ENCODE peak calls at places on chromosomes 3 and 15, in four cellular contexts. J is stomach, G is ovary, Q is endodermal cell. W is an unnamed sample. For H3K27me3 and H3K9me3, the result is how much of the 10 kb centered on the place peaks cover.

GRCh38 chr15:90075420-90076289 is 26.6 kb downstream of the IDH2 start:
- DNase-seq in J (peak), G (no peak), Q (peak), W (no peak)

GRCh38 chr3:24100694-24101402 is 155.8 kb downstream of the NR1D2 start:
- DNase-seq in J (no peak), G (no peak), Q (no peak), W (no peak)

GRCh38 chr3:79369306-79369705 is 398.5 kb downstream of the ROBO1 start:
- DNase-seq in J (no peak), G (no peak), Q (no peak), W (no peak)

GRCh38 chr15:90666135-90666909 is 50.8 kb upstream of the BLM start:
- DNase-seq in J (no peak), G (no peak), Q (no peak), W (no peak)

GRCh38 chr3:117011687-117012250 is 302.2 kb downstream of the TUSC7 start:
- DNase-seq in J (no peak), G (no peak), Q (no peak), W (no peak)

GRCh38 chr15:77901921-77902750 is 175.4 kb downstream of the TBC1D2B start:
- DNase-seq in J (no peak), G (no peak), Q (peak), W (peak)

GRCh38 chr3:55629432-55629831 is 142.3 kb upstream of the WNT5A start:
- DNase-seq in J (peak), G (peak), Q (no peak), W (no peak)

GRCh38 chr3:134373942-134374790 is at the start of gene AMOTL2:
- DNase-seq in J (peak), G (peak), Q (peak), W (peak)

GRCh38 chr3:34152641-34153040 is 354.2 kb downstream of the PDCD6IP start:
- DNase-seq in J (no peak), G (no peak), Q (no peak), W (peak)

GRCh38 chr3:33131328-33132018 is 17.7 kb downstream of the CRTAP start:
- DNase-seq in J (peak), G (no peak), Q (peak), W (no peak)

GRCh38 chr15:101255066-101255415 is 3.2 kb upstream of the CHSY1 start:
- DNase-seq in J (no peak), G (no peak), Q (peak), W (no peak)

GRCh38 chr15:78242128-78242527 is 7.8 kb upstream of the ACSBG1 start:
- DNase-seq in J (no peak), G (no peak), Q (peak), W (no peak)

GRCh38 chr15:89999676-90000174 is 1.4 kb upstream of the ZNF710 start:
- DNase-seq in J (no peak), G (peak), Q (peak), W (no peak)

GRCh38 chr3:128503164-128503651 is 10.2 kb upstream of the GATA2 start:
- DNase-seq in J (no peak), G (no peak), Q (peak), W (no peak)

GRCh38 chr3:66416556-66417304 is 84.1 kb downstream of the LRIG1 start:
- DNase-seq in J (no peak), G (no peak), Q (no peak), W (no peak)

GRCh38 chr3:62529230-62529629 is 155.9 kb upstream of the FEZF2 start:
- DNase-seq in J (peak), G (peak), Q (peak), W (peak)

GRCh38 chr3:125194061-125194848 is 18.3 kb downstream of the SLC12A8 start:
- DNase-seq in J (no peak), G (no peak), Q (no peak), W (no peak)

GRCh38 chr15:77025471-77025901 is 30.6 kb downstream of the PSTPIP1 start:
- DNase-seq in J (no peak), G (peak), Q (no peak), W (peak)

GRCh38 chr15:53830707-53831386 is 71.4 kb upstream of the WDR72 start:
- DNase-seq in J (peak), G (no peak), Q (peak), W (no peak)

GRCh38 chr3:141412936-141413354 is 44.6 kb downstream of the ZBTB38 start:
- DNase-seq in J (peak), G (peak), Q (no peak), W (peak)

GRCh38 chr3:187719628-187720336 is 17.4 kb upstream of the RTP2 start:
- DNase-seq in J (no peak), G (no peak), Q (no peak), W (no peak)

GRCh38 chr3:30356901-30357753 is 249.3 kb upstream of the TGFBR2 start:
- DNase-seq in J (no peak), G (no peak), Q (no peak), W (no peak)

GRCh38 chr15:63509933-63510547 is 5.6 kb downstream of the USP3 start:
- DNase-seq in J (no peak), G (no peak), Q (no peak), W (no peak)
- H3K27me3 ChIP-seq in J (under half), G (under half), Q (under half), W (under half)

GRCh38 chr15:85839637-85840036 is 44.9 kb upstream of the KLHL25 start:
- DNase-seq in J (no peak), G (no peak), Q (peak), W (no peak)

GRCh38 chr15:85837881-85838280 is 43.2 kb upstream of the KLHL25 start:
- DNase-seq in J (peak), G (no peak), Q (peak), W (no peak)

GRCh38 chr15:85840079-85840801 is 45.5 kb upstream of the KLHL25 start:
- DNase-seq in J (peak), G (peak), Q (peak), W (peak)

GRCh38 chr15:85837011-85837433 is 42.3 kb upstream of the KLHL25 start:
- DNase-seq in J (peak), G (no peak), Q (peak), W (no peak)

DNA sequence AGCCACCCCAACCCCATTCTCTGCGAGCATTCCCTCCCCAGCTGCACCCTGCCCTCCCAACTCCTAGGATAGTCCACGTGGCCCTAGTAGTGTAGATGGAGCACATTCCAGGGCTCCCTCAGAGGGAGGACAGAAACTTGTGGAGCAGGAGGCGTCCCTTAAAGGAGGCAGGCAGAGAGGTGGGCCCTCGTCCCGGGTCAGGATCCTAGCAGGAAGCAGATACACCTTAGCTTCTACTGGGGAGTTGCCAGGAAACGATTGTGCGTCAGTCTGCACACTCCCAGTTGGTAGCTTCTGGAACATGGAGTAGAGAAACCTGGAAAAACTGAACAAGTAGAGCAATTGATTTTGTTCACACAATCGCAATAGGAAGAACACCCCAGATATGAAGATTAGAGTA is 43.9 kb upstream of the KLHL25 start:
- DNase-seq in J (peak), G (no peak), Q (no peak), W (no peak)
- H3K27ac ChIP-seq in J (peak), G (no peak), Q (no peak), W (no peak)

GRCh38 chr3:123854905-123855304 is 29.2 kb downstream of the MYLK start:
- DNase-seq in J (no peak), G (no peak), Q (no peak), W (no peak)
- H3K9me3 ChIP-seq in J (under half), G (under half), Q (under half), W (under half)

GRCh38 chr3:131530843-131531242 is 28.1 kb upstream of the MRPL3 start:
- DNase-seq in J (no peak), G (no peak), Q (no peak), W (no peak)
- H3K27me3 ChIP-seq in J (under half), G (under half), Q (under half), W (under half)

DNA sequence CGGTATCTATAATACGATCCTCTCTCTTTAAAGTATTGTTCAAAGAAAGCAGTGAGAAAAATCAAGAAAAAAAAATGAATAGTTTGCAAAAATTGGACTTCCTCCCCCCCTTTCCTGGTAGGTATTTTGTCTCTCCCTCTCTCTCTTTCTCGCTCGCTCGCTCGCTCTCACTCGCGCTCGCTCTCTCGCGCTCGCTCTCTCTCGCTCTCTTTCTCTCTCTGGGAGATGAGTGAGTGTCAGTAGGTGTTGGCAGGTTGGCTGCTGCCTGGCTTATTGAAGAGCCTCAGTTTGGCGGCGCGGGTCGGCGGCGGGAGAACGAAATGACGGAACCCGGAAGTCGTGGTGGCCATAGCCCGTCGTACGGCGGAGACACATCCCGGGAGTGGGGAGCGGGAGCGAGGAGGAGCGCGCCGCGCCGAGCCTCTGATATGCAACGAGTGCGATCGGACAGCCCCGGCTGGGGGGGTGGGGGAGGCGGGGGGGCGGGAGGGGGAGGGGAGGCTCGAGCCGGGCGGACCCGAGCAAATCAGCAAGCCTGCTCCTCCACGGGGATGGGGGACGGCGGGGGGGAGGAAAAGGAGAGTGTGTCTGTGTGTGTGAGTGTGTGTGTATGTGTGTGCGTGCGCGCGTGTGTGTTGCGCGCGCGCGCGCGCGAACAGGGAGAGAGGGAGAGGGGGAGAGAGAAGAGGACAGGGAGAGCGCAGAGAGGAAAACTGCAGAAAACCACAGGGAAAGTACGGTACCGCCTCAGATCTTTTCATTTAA is at the start of gene MEIS2:
- DNase-seq in J (peak), G (peak), Q (peak), W (peak)
- H3K27ac ChIP-seq in J (peak), G (peak), Q (peak), W (peak)

GRCh38 chr3:170768334-170768801 is 101.6 kb downstream of the RPL22L1 start:
- DNase-seq in J (no peak), G (no peak), Q (peak), W (no peak)
- H3K9me3 ChIP-seq in J (under half), G (under half), Q (under half), W (under half)

GRCh38 chr15:29820802-29821160 is 1.5 kb downstream of the TJP1 start:
- DNase-seq in J (no peak), G (no peak), Q (no peak), W (no peak)
- H3K27me3 ChIP-seq in J (under half), G (under half), Q (under half), W (under half)

GRCh38 chr15:75661041-75661778 is 13.5 kb downstream of the SNX33 start:
- DNase-seq in J (peak), G (peak), Q (peak), W (peak)

GRCh38 chr15:75661779-75662140 is 14.0 kb downstream of the SNX33 start:
- DNase-seq in J (no peak), G (no peak), Q (no peak), W (no peak)

GRCh38 chr15:75662823-75663519 is 15.3 kb downstream of the SNX33 start:
- DNase-seq in J (no peak), G (no peak), Q (no peak), W (peak)

GRCh38 chr15:75666823-75667501 is 19.2 kb downstream of the SNX33 start:
- DNase-seq in J (peak), G (no peak), Q (no peak), W (peak)

DNA sequence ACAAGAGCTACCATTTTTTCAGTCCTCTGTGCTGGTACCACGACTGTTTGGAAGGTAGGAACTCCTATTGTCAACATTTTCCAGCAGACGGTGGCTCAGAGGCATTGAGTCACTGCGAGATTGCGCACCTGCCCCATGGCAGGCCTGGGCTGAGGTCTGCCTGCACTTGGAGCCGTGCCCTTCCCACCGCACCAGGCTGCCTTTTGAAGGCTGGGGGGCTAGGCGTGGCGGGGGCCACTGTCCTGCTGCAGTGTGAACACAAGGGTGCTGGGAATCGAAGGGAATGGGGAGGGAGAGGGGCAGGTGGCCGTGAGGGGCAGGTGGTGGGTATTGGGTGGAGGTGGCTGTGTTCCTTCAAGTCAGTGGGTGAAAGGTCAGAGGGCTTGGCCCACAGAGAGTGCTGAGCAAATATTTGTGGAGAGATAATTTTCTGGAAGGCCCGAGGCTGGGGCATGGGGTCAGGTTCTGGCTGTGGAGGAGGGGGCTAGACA is 16.3 kb downstream of the SNX33 start:
- DNase-seq in J (peak), G (no peak), Q (no peak), W (no peak)
- H3K27ac ChIP-seq in J (peak), G (no peak), Q (no peak), W (no peak)

GRCh38 chr3:3610581-3611298 is 188.5 kb upstream of the LRRN1 start:
- DNase-seq in J (no peak), G (no peak), Q (no peak), W (no peak)
- H3K9me3 ChIP-seq in J (under half), G (under half), Q (under half), W (under half)

W was measured in left lung.